ENCODE peak calls at places on chromosomes 7 and 10, in eight cellular contexts. W, C, Y, H, G, A, X and J are unnamed samples.

GRCh38 chr10:89476676-89477075 is 58.7 kb downstream of the SLC16A12 start:
- DNase-seq in W (no peak), C (no peak), Y (peak; percentile 46), H (peak; percentile 90), G (no peak), A (no peak), X (no peak), J (peak; percentile 79)

GRCh38 chr10:27297848-27298524 is 57.4 kb upstream of the ACBD5 start:
- DNase-seq in W (no peak), C (no peak), Y (no peak), H (no peak), G (no peak), A (no peak), X (no peak), J (no peak)

GRCh38 chr10:33703897-33704825 is 369.7 kb upstream of the NRP1 start:
- DNase-seq in W (peak; percentile 36), C (no peak), Y (no peak), H (peak; percentile 73), G (peak; percentile 8), A (peak; percentile 76), X (no peak), J (no peak)

GRCh38 chr7:121075952-121076349 is 87.4 kb downstream of the CPED1 start:
- DNase-seq in W (no peak), C (no peak), Y (no peak), H (no peak), G (no peak), A (no peak), X (no peak), J (no peak)

GRCh38 chr7:43577485-43577951 is 5.4 kb upstream of the STK17A start:
- DNase-seq in W (peak; percentile 49), C (no peak), Y (no peak), H (peak; percentile 61), G (no peak), A (no peak), X (no peak), J (no peak)

GRCh38 chr7:156783864-156784263 is 109.1 kb downstream of the LMBR1 start:
- DNase-seq in W (no peak), C (no peak), Y (no peak), H (no peak), G (no peak), A (no peak), X (no peak), J (no peak)

GRCh38 chr10:15046626-15047025 is 2.9 kb downstream of the OLAH start:
- DNase-seq in W (no peak), C (no peak), Y (no peak), H (peak; percentile 23), G (no peak), A (peak; percentile 36), X (no peak), J (peak; percentile 30)

GRCh38 chr7:94400643-94401042 is 5.9 kb downstream of the COL1A2 start:
- DNase-seq in W (no peak), C (no peak), Y (no peak), H (no peak), G (no peak), A (peak; percentile 34), X (no peak), J (no peak)

GRCh38 chr7:87926581-87927461 is 7.2 kb upstream of the ADAM22 start:
- DNase-seq in W (no peak), C (peak; percentile 90), Y (no peak), H (peak; percentile 71), G (peak; percentile 43), A (no peak), X (no peak), J (no peak)

GRCh38 chr10:13115832-13116793 is 16.1 kb downstream of the OPTN start:
- DNase-seq in W (no peak), C (no peak), Y (no peak), H (no peak), G (no peak), A (no peak), X (no peak), J (no peak)

GRCh38 chr10:2925631-2926030 is 141.7 kb upstream of the PFKP start:
- DNase-seq in W (no peak), C (no peak), Y (peak; percentile 46), H (peak; percentile 75), G (no peak), A (no peak), X (no peak), J (no peak)

GRCh38 chr10:71547290-71547689 is 150.6 kb downstream of the CDH23 start:
- DNase-seq in W (no peak), C (no peak), Y (peak; percentile 28), H (no peak), G (no peak), A (no peak), X (no peak), J (no peak)

GRCh38 chr7:17015575-17015974 is 133.8 kb upstream of the AGR3 start:
- DNase-seq in W (no peak), C (no peak), Y (no peak), H (peak; percentile 80), G (no peak), A (no peak), X (no peak), J (no peak)

DNA sequence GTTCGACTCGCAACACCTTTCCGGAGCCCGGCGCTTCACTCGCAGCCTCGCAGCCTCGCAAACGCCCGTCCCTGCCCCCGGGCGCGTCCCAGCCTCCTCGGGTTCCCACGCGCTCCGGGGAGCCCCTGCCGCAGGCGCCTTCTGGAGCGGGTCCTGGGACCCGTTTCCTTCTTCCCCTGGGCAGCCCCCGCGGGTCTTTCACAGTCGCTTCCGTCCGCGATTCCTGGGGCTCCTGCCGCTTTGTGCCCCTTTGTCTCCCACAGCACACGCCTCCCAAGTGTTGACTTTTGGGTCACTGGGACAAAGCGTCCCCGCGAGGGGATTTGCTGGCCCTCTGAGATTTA is 140.7 kb downstream of the DYNC2I1 start:
- DNase-seq in W (no peak), C (peak; percentile 40), Y (no peak), H (no peak), G (no peak), A (no peak), X (no peak), J (no peak)
- H3K4me3 ChIP-seq in W (no peak overlapping the region), C (peak overlapping the region; percentile 50), Y (no peak overlapping the region), H (no peak overlapping the region), G (peak overlapping the region; percentile 29), A (no peak overlapping the region), X (no peak overlapping the region), J (no peak overlapping the region)

GRCh38 chr7:100568176-100568935 is 5.3 kb downstream of the SAP25 start:
- DNase-seq in W (no peak), C (no peak), Y (no peak), H (no peak), G (no peak), A (no peak), X (peak; percentile 55), J (no peak)

GRCh38 chr7:100566018-100566531 is 7.6 kb downstream of the SAP25 start:
- DNase-seq in W (no peak), C (no peak), Y (no peak), H (no peak), G (no peak), A (no peak), X (no peak), J (no peak)

GRCh38 chr7:100567045-100567730 is 6.5 kb downstream of the SAP25 start:
- DNase-seq in W (no peak), C (no peak), Y (no peak), H (no peak), G (no peak), A (no peak), X (no peak), J (no peak)

GRCh38 chr7:100568936-100569844 is 4.5 kb downstream of the SAP25 start:
- DNase-seq in W (no peak), C (peak; percentile 96), Y (peak; percentile 66), H (no peak), G (peak; percentile 94), A (peak; percentile 30), X (peak; percentile 75), J (no peak)

DNA sequence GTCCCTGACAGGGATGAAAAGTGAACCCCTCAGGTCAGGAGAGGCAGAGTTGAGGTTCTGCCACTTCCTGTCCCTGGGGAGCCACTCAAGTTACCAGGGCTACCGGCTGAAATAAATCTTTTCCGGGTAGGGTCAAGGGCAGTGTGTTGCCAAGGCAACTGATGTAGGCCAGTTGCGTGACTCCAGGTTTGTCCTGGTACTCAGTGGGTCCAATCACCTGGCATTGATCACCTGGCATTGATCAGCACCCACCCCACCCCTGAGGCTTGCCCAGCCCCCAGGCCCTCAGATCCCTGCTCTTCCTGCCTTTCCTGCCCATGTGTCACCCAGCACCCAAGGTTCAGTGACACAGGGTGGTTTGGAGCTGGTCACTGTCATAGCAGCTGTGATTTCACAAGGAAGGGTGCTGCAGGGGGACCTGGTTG is 5.9 kb downstream of the SAP25 start:
- DNase-seq in W (no peak), C (peak; percentile 46), Y (no peak), H (no peak), G (no peak), A (no peak), X (no peak), J (no peak)
- TF ChIP-seq CTCF in W (no peak), C (no peak), Y (no peak), H (no peak), G (no peak), A (no peak), X (no peak), J (no peak)

GRCh38 chr10:63423489-63423888 is 42.3 kb downstream of the JMJD1C start:
- DNase-seq in W (no peak), C (no peak), Y (no peak), H (no peak), G (no peak), A (no peak), X (no peak), J (no peak)

GRCh38 chr10:63424576-63424975 is 41.2 kb downstream of the JMJD1C start:
- DNase-seq in W (no peak), C (no peak), Y (no peak), H (no peak), G (no peak), A (no peak), X (no peak), J (no peak)

GRCh38 chr10:63425512-63425911 is 40.3 kb downstream of the JMJD1C start:
- DNase-seq in W (no peak), C (no peak), Y (no peak), H (no peak), G (no peak), A (no peak), X (no peak), J (no peak)

GRCh38 chr10:63416376-63416775 is 49.4 kb downstream of the JMJD1C start:
- DNase-seq in W (peak; percentile 45), C (no peak), Y (no peak), H (no peak), G (no peak), A (peak; percentile 62), X (no peak), J (no peak)

DNA sequence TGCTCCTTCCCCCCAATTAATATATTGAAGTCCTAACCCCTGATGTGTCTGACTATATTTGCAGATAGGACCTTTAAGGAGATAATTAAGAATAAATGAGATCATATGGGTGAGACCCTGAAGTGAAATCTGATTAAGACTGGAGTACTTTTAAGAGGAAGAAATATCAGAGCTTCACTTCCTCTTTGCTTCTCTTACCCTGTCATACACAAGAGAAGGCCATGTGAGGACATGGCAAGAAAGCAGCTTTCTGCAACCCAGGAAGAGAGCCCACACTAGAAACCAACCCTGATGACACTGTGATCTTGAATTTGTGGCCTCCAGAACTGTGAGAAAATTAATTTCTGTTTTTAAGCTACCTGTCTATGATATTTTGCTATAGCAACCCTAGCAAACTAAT is 44.2 kb downstream of the JMJD1C start:
- DNase-seq in W (no peak), C (no peak), Y (no peak), H (no peak), G (no peak), A (no peak), X (no peak), J (no peak)
- H3K4me3 ChIP-seq in W (no peak overlapping the region), C (no peak overlapping the region), Y (no peak overlapping the region), H (no peak overlapping the region), G (no peak overlapping the region), A (no peak overlapping the region), X (no peak overlapping the region), J (no peak overlapping the region)

GRCh38 chr10:104350146-104350635 is 3.4 kb upstream of the CFAP58 start:
- DNase-seq in W (no peak), C (peak; percentile 81), Y (no peak), H (peak; percentile 54), G (peak; percentile 70), A (peak; percentile 52), X (no peak), J (no peak)
- TF ChIP-seq CTCF in W (peak; percentile 47), C (peak; percentile 83), Y (peak; percentile 39), H (peak; percentile 59), G (peak; percentile 67), A (peak; percentile 50), X (peak; percentile 74), J (peak; percentile 65)